ENCODE peak calls at places on chromosomes 16 and 17, in ten cellular contexts. S is thyroid gland; E is psoas muscle; L is upper lobe of right lung; B is PC-3; F is A549; C is CD8-positive, alpha-beta memory T cell; O is colonic mucosa; J is neuronal stem cell; D is CD8-positive, alpha-beta T cell. X is an unnamed sample.

GRCh38 chr16:54462151-54462651 is 175.6 kb upstream of the IRX3 start:
- DNase-seq in E (no peak), L (no peak), F (no peak), C (no peak), S (no peak), J (no peak), O (no peak), D (no peak), B (no peak), X (no peak)

GRCh38 chr17:13306310-13306962 is 288.6 kb upstream of the ELAC2 start:
- DNase-seq in C (no peak), E (no peak), F (peak; percentile 34), S (no peak), B (peak; percentile 86), L (no peak), D (no peak), J (peak; percentile 50), O (no peak), X (no peak)

GRCh38 chr17:10096556-10096955 is 101.8 kb downstream of the GAS7 start:
- DNase-seq in D (no peak), S (no peak), E (no peak), C (no peak), J (no peak), B (no peak), L (no peak), F (no peak), O (no peak), X (no peak)

GRCh38 chr16:73878616-73879015 is 418.0 kb upstream of the PSMD7 start:
- DNase-seq in D (no peak), O (no peak), C (no peak), L (no peak), S (no peak), J (no peak), E (no peak), B (peak; percentile 62), F (peak; percentile 27), X (no peak)

GRCh38 chr17:8849311-8850041 is 18.0 kb downstream of the PIK3R6 start:
- DNase-seq in D (no peak), E (no peak), J (no peak), O (no peak), S (no peak), L (no peak), B (no peak), C (no peak), F (no peak), X (no peak)

GRCh38 chr16:28193530-28194423 is 18.0 kb downstream of the XPO6 start:
- DNase-seq in C (peak; percentile 19), F (no peak), L (no peak), D (no peak), B (peak; percentile 43), J (no peak), S (no peak), O (no peak), E (peak; percentile 19), X (no peak)

GRCh38 chr17:79269620-79270019 is 195.0 kb downstream of the ENGASE start:
- DNase-seq in C (no peak), J (no peak), D (no peak), S (no peak), F (no peak), O (no peak), B (no peak), E (no peak), L (no peak), X (no peak)

GRCh38 chr16:16879567-16880251 is 500.8 kb downstream of the NPIPA7 start:
- DNase-seq in J (no peak), B (no peak), F (no peak), C (no peak), E (no peak), S (no peak), D (no peak), O (no peak), L (no peak), X (no peak)

GRCh38 chr16:58120216-58120615 is 9.0 kb downstream of the CFAP20 start:
- DNase-seq in D (no peak), J (no peak), F (no peak), E (no peak), C (no peak), L (no peak), S (no peak), B (no peak), O (no peak), X (no peak)

DNA sequence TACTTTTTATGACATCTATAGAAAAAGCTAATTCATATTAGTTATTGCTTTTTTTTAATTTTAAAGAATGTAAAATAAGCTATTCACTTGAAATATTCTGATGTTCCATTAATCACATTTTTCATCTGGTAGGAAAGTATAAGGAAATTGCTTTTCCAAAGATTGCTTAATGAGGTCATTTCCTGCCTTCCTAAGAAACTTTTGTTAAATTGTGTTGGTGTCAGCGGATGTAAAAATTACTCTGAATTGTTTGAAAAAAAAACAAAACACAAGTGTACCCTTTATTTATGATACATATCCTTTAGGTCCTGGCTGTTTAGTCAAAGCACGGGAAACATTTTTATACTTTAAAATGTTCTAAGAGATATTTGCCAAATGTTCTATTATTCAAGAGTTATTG is 1357.4 kb upstream of the GOT2 start:
- DNase-seq in E (no peak), J (no peak), L (no peak), B (no peak), D (no peak), S (no peak), F (no peak), C (no peak), O (no peak), X (no peak)
- H3K27ac ChIP-seq in E (no peak overlapping the region), J (no peak overlapping the region), L (no peak overlapping the region), B (no peak overlapping the region), D (no peak overlapping the region), S (no peak overlapping the region), F (no peak overlapping the region), C (no peak overlapping the region), O (no peak overlapping the region), X (no peak overlapping the region)

DNA sequence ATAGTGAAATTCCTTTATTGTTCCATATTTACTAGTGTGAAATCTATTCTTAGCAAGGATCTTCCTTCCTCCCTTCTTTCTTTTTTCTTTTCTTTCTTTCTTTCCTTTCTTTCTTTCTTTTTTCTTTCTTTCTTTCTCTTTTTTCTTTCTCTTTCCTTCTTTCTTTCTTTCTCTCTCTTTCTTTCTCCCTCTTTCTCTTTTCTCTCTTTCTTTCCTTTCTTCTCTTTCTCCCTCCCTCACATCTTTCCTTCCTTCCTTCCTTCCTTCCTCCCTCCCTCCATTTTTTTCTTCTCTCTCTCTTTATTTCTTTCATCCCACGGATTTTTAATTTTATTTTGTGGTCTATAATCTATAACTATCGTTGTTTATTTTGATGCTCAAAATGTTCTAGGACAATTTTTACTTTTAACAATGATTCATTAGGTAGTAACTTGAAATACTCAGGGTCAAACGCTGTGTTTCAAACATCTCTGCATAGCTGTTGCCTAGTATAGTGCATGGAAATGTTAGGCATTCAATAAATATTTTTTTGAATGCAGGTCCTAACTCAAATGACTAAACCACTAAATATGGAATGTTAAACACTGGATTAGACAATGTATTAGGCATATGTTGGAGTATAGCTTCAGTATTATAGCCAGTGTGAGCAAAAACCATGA is 178.3 kb downstream of the MAP2K6 start:
- DNase-seq in L (no peak), S (no peak), O (no peak), J (no peak), D (no peak), B (no peak), C (no peak), E (no peak), F (no peak), X (no peak)
- H3K27ac ChIP-seq in L (no peak overlapping the region), S (no peak overlapping the region), O (no peak overlapping the region), J (no peak overlapping the region), D (no peak overlapping the region), B (no peak overlapping the region), C (no peak overlapping the region), E (no peak overlapping the region), F (no peak overlapping the region), X (no peak overlapping the region)

GRCh38 chr17:74447628-74448159 is 15.8 kb downstream of the GPRC5C start:
- DNase-seq in C (no peak), B (no peak), F (no peak), L (no peak), O (no peak), E (no peak), S (peak; percentile 1), D (no peak), J (no peak), X (no peak)

GRCh38 chr17:74448774-74449173 is 16.9 kb downstream of the GPRC5C start:
- DNase-seq in C (no peak), O (no peak), E (no peak), B (no peak), D (no peak), J (no peak), S (no peak), L (no peak), F (no peak), X (no peak)

GRCh38 chr17:74449773-74450172 is 16.7 kb upstream of the CD300A start:
- DNase-seq in F (no peak), J (no peak), S (peak; percentile 54), B (no peak), O (no peak), D (no peak), L (no peak), E (no peak), C (no peak), X (no peak)

GRCh38 chr17:74450231-74450630 is 16.2 kb upstream of the CD300A start:
- DNase-seq in C (no peak), B (no peak), S (no peak), D (no peak), E (no peak), L (no peak), J (no peak), F (no peak), O (no peak), X (no peak)

DNA sequence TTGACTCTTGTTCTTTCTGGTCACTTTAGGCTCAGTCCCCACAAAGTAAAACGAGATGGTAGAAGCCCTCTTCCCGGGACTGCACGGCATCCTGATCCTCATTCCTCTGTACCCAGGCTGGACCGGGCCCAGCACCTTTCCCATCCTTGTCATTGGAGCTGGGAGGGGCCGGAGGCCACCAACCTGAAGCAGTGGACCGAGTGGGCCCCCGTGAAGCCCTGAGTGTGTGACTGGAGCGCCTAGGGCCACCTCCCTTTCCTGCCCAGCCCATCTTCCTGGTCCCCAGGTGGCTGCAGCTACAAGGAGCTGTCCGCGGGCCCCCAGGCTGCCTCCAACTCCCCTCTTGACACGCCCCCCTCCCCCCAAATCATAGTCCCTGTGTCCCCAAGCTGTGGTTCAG is 17.1 kb upstream of the CD300A start:
- DNase-seq in D (no peak), E (no peak), J (no peak), C (no peak), F (no peak), S (no peak), O (no peak), L (no peak), B (no peak), X (no peak)
- H3K27ac ChIP-seq in D (no peak overlapping the region), E (peak overlapping the region; percentile 92), J (no peak overlapping the region), C (no peak overlapping the region), F (no peak overlapping the region), S (peak overlapping the region; percentile 89), O (no peak overlapping the region), L (peak overlapping the region; percentile 17), B (no peak overlapping the region), X (peak overlapping the region; percentile 58)

DNA sequence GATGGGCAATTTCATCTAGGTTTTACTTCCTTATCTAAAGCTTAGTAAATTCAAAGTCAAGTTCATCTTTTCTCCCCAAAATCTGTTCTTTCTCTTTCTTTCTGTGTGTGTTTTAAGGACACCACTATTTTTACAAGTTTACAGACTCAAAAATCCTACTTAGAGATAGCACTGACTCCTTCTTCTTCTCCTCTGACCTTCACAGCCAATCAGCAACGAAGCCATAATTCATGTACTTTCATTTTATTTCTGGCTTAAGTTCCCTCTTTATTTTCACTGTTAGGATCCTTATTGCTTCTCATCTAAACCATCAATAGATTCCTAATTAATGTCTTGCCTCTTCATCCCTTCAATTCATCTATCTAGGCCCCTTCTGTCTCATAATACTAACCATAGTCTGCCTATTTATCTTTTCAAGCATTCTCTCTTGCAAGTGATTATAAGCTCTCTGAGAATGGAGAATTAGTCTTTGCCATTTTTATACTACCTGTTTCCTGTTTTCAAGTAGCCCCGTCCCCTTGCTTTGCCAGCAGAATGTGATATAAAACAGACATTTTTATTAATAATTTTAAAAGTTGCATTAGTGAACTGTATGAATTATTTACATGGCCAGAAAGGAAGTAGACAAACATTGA is 27.0 kb downstream of the CDC27 start:
- DNase-seq in B (no peak), J (no peak), C (no peak), E (no peak), D (no peak), O (no peak), L (no peak), S (no peak), F (no peak), X (no peak)
- H3K27ac ChIP-seq in B (no peak overlapping the region), J (no peak overlapping the region), C (no peak overlapping the region), E (no peak overlapping the region), D (no peak overlapping the region), O (no peak overlapping the region), L (no peak overlapping the region), S (peak overlapping the region; percentile 61), F (no peak overlapping the region), X (no peak overlapping the region)

X was measured in caudate nucleus.